ENCODE peak calls at places on chromosomes 5 and 9, in seven cellular contexts. One of them, this sample, is unnamed.

GRCh38 chr5:108101816-108102215 is 280.1 kb downstream of the FBXL17 start:
- DNase-seq in right cardiac atrium: no peak
- DNase-seq in gastrocnemius medialis: no peak
- DNase-seq in transverse colon: no peak
- DNase-seq in MM.1S: no peak
- DNase-seq in Karpas-422: no peak
- DNase-seq in H9: no peak
- DNase-seq in this sample: no peak

GRCh38 chr9:91782711-91783214 is 167.3 kb downstream of the ROR2 start:
- DNase-seq in right cardiac atrium: no peak
- DNase-seq in gastrocnemius medialis: no peak
- DNase-seq in transverse colon: no peak
- DNase-seq in MM.1S: no peak
- DNase-seq in Karpas-422: no peak
- DNase-seq in H9: no peak
- DNase-seq in this sample: no peak

GRCh38 chr9:127122176-127123151 is at the start of gene ANGPTL2:
- DNase-seq in right cardiac atrium: peak
- DNase-seq in gastrocnemius medialis: peak
- DNase-seq in transverse colon: peak
- DNase-seq in MM.1S: no peak
- DNase-seq in Karpas-422: no peak
- DNase-seq in H9: peak
- DNase-seq in this sample: peak

GRCh38 chr5:33180900-33181299 is 259.9 kb upstream of the TARS1 start:
- DNase-seq in right cardiac atrium: no peak
- DNase-seq in gastrocnemius medialis: no peak
- DNase-seq in transverse colon: no peak
- DNase-seq in MM.1S: no peak
- DNase-seq in Karpas-422: no peak
- DNase-seq in H9: no peak
- DNase-seq in this sample: no peak

GRCh38 chr9:106019017-106019692 is 324.8 kb downstream of the TMEM38B start:
- DNase-seq in right cardiac atrium: no peak
- DNase-seq in gastrocnemius medialis: no peak
- DNase-seq in transverse colon: no peak
- DNase-seq in MM.1S: no peak
- DNase-seq in Karpas-422: no peak
- DNase-seq in H9: peak
- DNase-seq in this sample: no peak

GRCh38 chr5:169945831-169946261 is 34.4 kb downstream of the INSYN2B start:
- DNase-seq in right cardiac atrium: peak
- DNase-seq in gastrocnemius medialis: no peak
- DNase-seq in transverse colon: no peak
- DNase-seq in MM.1S: no peak
- DNase-seq in Karpas-422: no peak
- DNase-seq in H9: peak
- DNase-seq in this sample: peak

GRCh38 chr5:5716665-5717064 is 294.2 kb downstream of the ICE1 start:
- DNase-seq in right cardiac atrium: no peak
- DNase-seq in gastrocnemius medialis: no peak
- DNase-seq in transverse colon: no peak
- DNase-seq in MM.1S: no peak
- DNase-seq in Karpas-422: no peak
- DNase-seq in H9: no peak
- DNase-seq in this sample: no peak

GRCh38 chr5:157107508-157107907 is 1.3 kb downstream of the HAVCR2 start:
- DNase-seq in right cardiac atrium: no peak
- DNase-seq in gastrocnemius medialis: no peak
- DNase-seq in transverse colon: no peak
- DNase-seq in MM.1S: no peak
- DNase-seq in Karpas-422: no peak
- DNase-seq in H9: no peak
- DNase-seq in this sample: no peak

GRCh38 chr9:21803674-21804048 is 1.2 kb downstream of the MTAP start:
- DNase-seq in right cardiac atrium: no peak
- DNase-seq in gastrocnemius medialis: no peak
- DNase-seq in transverse colon: no peak
- DNase-seq in MM.1S: no peak
- DNase-seq in Karpas-422: no peak
- DNase-seq in H9: no peak
- DNase-seq in this sample: no peak

GRCh38 chr9:93262537-93263310 is 78.8 kb downstream of the WNK2 start:
- DNase-seq in right cardiac atrium: peak
- DNase-seq in gastrocnemius medialis: peak
- DNase-seq in transverse colon: no peak
- DNase-seq in MM.1S: no peak
- DNase-seq in Karpas-422: no peak
- DNase-seq in H9: peak
- DNase-seq in this sample: peak

GRCh38 chr9:93263334-93264229 is 79.6 kb downstream of the WNK2 start:
- DNase-seq in right cardiac atrium: peak
- DNase-seq in gastrocnemius medialis: no peak
- DNase-seq in transverse colon: no peak
- DNase-seq in MM.1S: no peak
- DNase-seq in Karpas-422: no peak
- DNase-seq in H9: no peak
- DNase-seq in this sample: no peak

GRCh38 chr9:93260290-93261066 is 76.5 kb downstream of the WNK2 start:
- DNase-seq in right cardiac atrium: peak
- DNase-seq in gastrocnemius medialis: no peak
- DNase-seq in transverse colon: peak
- DNase-seq in MM.1S: no peak
- DNase-seq in Karpas-422: no peak
- DNase-seq in H9: peak
- DNase-seq in this sample: peak

GRCh38 chr9:93261281-93261680 is 77.3 kb downstream of the WNK2 start:
- DNase-seq in right cardiac atrium: no peak
- DNase-seq in gastrocnemius medialis: no peak
- DNase-seq in transverse colon: no peak
- DNase-seq in MM.1S: no peak
- DNase-seq in Karpas-422: no peak
- DNase-seq in H9: peak
- DNase-seq in this sample: peak

DNA sequence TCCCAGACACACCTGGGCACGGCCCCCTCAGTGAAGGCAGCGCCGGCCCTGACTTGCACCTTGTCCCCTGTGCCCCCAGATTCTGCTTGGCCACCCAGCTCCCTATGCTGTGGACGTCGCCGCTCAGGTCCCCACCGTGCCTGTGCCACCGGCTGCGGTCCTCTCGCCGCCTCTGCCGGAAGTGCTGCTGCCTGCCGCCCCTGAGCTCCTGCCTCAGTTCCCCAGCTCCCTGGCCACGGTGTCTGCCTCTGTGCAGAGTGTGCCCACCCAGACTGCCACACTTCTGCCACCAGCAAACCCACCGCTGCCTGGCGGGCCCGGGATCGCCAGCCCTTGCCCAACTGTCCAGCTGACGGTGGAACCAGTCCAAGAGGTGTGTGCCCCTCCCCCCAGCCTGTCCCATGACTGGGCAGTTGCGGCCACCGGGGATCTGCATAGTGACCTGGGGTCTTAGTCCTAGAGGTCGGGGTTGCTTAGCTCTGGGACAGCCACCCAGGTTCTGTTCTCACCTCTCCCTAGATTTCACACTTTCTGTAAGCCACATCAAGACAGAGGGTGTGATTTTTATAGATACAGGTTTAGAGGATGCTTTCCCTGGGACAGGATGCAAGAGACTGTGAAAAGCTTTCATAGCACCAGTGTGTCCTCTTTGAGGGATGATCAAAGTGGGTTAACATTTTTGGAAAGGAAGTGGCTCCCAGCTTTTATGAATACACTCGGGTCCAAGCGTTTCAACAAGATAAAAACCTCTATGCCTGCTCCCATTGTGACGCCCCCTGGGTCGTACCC is 78.0 kb downstream of the WNK2 start:
- DNase-seq in right cardiac atrium: peak
- DNase-seq in gastrocnemius medialis: no peak
- DNase-seq in transverse colon: peak
- DNase-seq in MM.1S: no peak
- DNase-seq in Karpas-422: no peak
- DNase-seq in H9: no peak
- DNase-seq in this sample: peak
- H3K27ac ChIP-seq in right cardiac atrium: no peak
- H3K27ac ChIP-seq in gastrocnemius medialis: peak
- H3K27ac ChIP-seq in transverse colon: peak
- H3K27ac ChIP-seq in MM.1S: no peak
- H3K27ac ChIP-seq in Karpas-422: no peak
- H3K27ac ChIP-seq in H9: no peak
- H3K27ac ChIP-seq in this sample: peak

GRCh38 chr5:172782169-172783039 is 11.4 kb upstream of the DUSP1 start:
- DNase-seq in right cardiac atrium: no peak
- DNase-seq in gastrocnemius medialis: no peak
- DNase-seq in transverse colon: peak
- DNase-seq in MM.1S: no peak
- DNase-seq in Karpas-422: no peak
- DNase-seq in H9: no peak
- DNase-seq in this sample: no peak
- H3K27ac ChIP-seq in right cardiac atrium: no peak
- H3K27ac ChIP-seq in gastrocnemius medialis: no peak
- H3K27ac ChIP-seq in transverse colon: peak
- H3K27ac ChIP-seq in MM.1S: no peak
- H3K27ac ChIP-seq in Karpas-422: no peak
- H3K27ac ChIP-seq in H9: no peak
- H3K27ac ChIP-seq in this sample: no peak

DNA sequence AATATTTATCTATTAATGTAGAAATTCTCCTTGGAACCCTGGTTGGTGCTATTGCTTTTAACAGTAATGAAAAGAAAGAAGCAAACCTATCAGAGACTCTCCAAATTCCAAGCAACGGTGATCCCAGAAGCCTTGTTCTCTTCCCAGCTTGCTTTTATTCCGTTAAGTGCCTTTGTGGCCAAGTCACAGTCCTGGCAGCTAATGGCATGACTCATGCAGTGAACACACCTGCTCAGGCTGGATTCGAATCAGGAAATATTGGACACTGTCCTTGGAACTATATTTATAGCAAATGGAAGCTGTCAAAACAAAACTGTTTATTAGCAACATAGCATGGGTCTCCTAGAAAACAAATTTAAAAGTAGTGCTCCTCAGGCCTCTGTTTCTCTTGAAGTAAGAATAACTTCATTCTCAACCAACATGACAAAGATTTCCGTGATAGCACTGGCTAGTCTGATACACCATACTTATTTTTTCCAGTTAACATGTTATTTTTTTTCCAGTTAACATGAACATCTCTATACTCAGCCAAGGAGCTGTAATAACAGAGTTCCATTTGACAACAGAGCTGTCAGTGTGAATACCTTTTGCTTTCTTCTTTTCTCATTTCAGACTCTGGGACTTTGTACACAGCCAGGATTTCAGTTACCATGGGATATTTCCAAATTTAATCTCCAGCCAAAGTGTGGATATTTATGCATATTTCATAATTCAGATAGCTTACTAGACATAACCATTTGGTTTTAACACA is 502.4 kb downstream of the GADD45G start:
- DNase-seq in right cardiac atrium: no peak
- DNase-seq in gastrocnemius medialis: peak
- DNase-seq in transverse colon: peak
- DNase-seq in MM.1S: no peak
- DNase-seq in Karpas-422: no peak
- DNase-seq in H9: no peak
- DNase-seq in this sample: peak
- H3K27ac ChIP-seq in right cardiac atrium: no peak
- H3K27ac ChIP-seq in gastrocnemius medialis: peak
- H3K27ac ChIP-seq in transverse colon: peak
- H3K27ac ChIP-seq in MM.1S: no peak
- H3K27ac ChIP-seq in Karpas-422: no peak
- H3K27ac ChIP-seq in H9: no peak
- H3K27ac ChIP-seq in this sample: peak

GRCh38 chr5:159210306-159210722 is 961 bp upstream of the RNF145 start:
- DNase-seq in right cardiac atrium: no peak
- DNase-seq in gastrocnemius medialis: no peak
- DNase-seq in transverse colon: peak
- DNase-seq in MM.1S: peak
- DNase-seq in Karpas-422: no peak
- DNase-seq in H9: no peak
- DNase-seq in this sample: no peak
- H3K27ac ChIP-seq in right cardiac atrium: no peak
- H3K27ac ChIP-seq in gastrocnemius medialis: no peak
- H3K27ac ChIP-seq in transverse colon: peak
- H3K27ac ChIP-seq in MM.1S: peak
- H3K27ac ChIP-seq in Karpas-422: no peak
- H3K27ac ChIP-seq in H9: no peak
- H3K27ac ChIP-seq in this sample: no peak

GRCh38 chr5:153552886-153553285 is 62.4 kb downstream of the GRIA1 start:
- DNase-seq in right cardiac atrium: no peak
- DNase-seq in gastrocnemius medialis: no peak
- DNase-seq in transverse colon: no peak
- DNase-seq in MM.1S: no peak
- DNase-seq in Karpas-422: no peak
- DNase-seq in H9: no peak
- DNase-seq in this sample: no peak

GRCh38 chr5:153546566-153546965 is 56.1 kb downstream of the GRIA1 start:
- DNase-seq in right cardiac atrium: no peak
- DNase-seq in gastrocnemius medialis: no peak
- DNase-seq in transverse colon: no peak
- DNase-seq in MM.1S: no peak
- DNase-seq in Karpas-422: no peak
- DNase-seq in H9: no peak
- DNase-seq in this sample: no peak

GRCh38 chr5:153555420-153556114 is 65.1 kb downstream of the GRIA1 start:
- DNase-seq in right cardiac atrium: no peak
- DNase-seq in gastrocnemius medialis: no peak
- DNase-seq in transverse colon: no peak
- DNase-seq in MM.1S: no peak
- DNase-seq in Karpas-422: no peak
- DNase-seq in H9: no peak
- DNase-seq in this sample: no peak

DNA sequence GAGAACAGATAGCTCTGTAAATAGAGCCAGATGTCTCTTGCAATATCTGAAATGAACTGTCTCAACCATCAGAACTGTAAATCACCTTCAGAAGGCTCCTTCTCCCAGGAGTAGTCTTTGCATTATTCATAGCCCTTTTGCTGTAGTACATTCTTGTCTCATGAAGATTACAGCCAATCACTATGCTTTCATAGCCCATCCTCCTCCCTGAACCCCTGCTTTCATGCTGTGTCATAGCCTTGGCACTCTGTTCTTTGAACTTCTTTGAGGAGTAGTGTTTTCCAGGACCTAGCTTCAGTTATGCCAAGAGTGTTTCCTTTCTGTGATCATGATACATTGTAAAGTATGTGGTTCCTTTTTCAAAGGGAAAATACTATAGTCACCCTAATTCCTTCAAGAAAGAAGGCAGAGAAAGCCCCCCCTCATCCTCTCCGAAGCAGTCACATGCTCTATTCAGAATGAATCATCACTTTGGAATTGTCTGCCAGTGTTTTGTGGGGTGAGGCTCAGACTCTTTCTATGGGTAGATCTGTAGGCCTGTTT is 61.1 kb downstream of the GRIA1 start:
- DNase-seq in right cardiac atrium: no peak
- DNase-seq in gastrocnemius medialis: no peak
- DNase-seq in transverse colon: no peak
- DNase-seq in MM.1S: no peak
- DNase-seq in Karpas-422: no peak
- DNase-seq in H9: peak
- DNase-seq in this sample: no peak
- H3K27ac ChIP-seq in right cardiac atrium: no peak
- H3K27ac ChIP-seq in gastrocnemius medialis: no peak
- H3K27ac ChIP-seq in transverse colon: peak
- H3K27ac ChIP-seq in MM.1S: no peak
- H3K27ac ChIP-seq in Karpas-422: no peak
- H3K27ac ChIP-seq in H9: peak
- H3K27ac ChIP-seq in this sample: no peak

GRCh38 chr5:36740259-36740898 is 134.0 kb downstream of the SLC1A3 start:
- DNase-seq in right cardiac atrium: no peak
- DNase-seq in gastrocnemius medialis: no peak
- DNase-seq in transverse colon: no peak
- DNase-seq in MM.1S: no peak
- DNase-seq in Karpas-422: no peak
- DNase-seq in H9: no peak
- DNase-seq in this sample: no peak
- H3K27ac ChIP-seq in right cardiac atrium: no peak
- H3K27ac ChIP-seq in gastrocnemius medialis: no peak
- H3K27ac ChIP-seq in transverse colon: no peak
- H3K27ac ChIP-seq in MM.1S: no peak
- H3K27ac ChIP-seq in Karpas-422: no peak
- H3K27ac ChIP-seq in H9: no peak
- H3K27ac ChIP-seq in this sample: no peak